ENCODE peak calls at places on chromosomes 3 and 15, in eight cellular contexts. Q is Peyer's patch, O is ovary, F is body of pancreas, G is adrenal gland, Y is transverse colon, K is heart left ventricle, A is uterus. H is an unnamed sample.

GRCh38 chr3:46613313-46614005 is 1.1 kb downstream of the FAM240A start:
- DNase-seq in Q (no peak), O (no peak), F (no peak), G (no peak), Y (no peak), K (no peak), A (no peak), H (no peak)

GRCh38 chr15:45729146-45729545 is 94.3 kb downstream of the SQOR start:
- DNase-seq in Q (no peak), O (no peak), F (no peak), G (no peak), Y (no peak), K (no peak), A (no peak), H (no peak)

GRCh38 chr15:69463182-69463756 is 10.7 kb downstream of the RPLP1 start:
- DNase-seq in Q (no peak), O (no peak), F (no peak), G (peak), Y (no peak), K (no peak), A (peak), H (no peak)

GRCh38 chr3:35183915-35184675 is 455.2 kb upstream of the ARPP21 start:
- DNase-seq in Q (no peak), O (no peak), F (no peak), G (no peak), Y (no peak), K (no peak), A (no peak), H (no peak)

GRCh38 chr3:42660898-42661297 is 7.4 kb downstream of the ZBTB47 start:
- DNase-seq in Q (no peak), O (no peak), F (no peak), G (peak), Y (no peak), K (no peak), A (no peak), H (no peak)

GRCh38 chr3:125022186-125022585 is 33.6 kb downstream of the HEG1 start:
- DNase-seq in Q (no peak), O (no peak), F (no peak), G (no peak), Y (no peak), K (no peak), A (no peak), H (no peak)

GRCh38 chr15:77867266-77868047 is 210.1 kb downstream of the TBC1D2B start:
- DNase-seq in Q (no peak), O (no peak), F (no peak), G (no peak), Y (no peak), K (no peak), A (peak), H (no peak)

GRCh38 chr3:187788984-187789857 is 44.0 kb upstream of the BCL6 start:
- DNase-seq in Q (no peak), O (no peak), F (no peak), G (no peak), Y (no peak), K (no peak), A (no peak), H (no peak)

GRCh38 chr3:55485208-55485791 is 1.8 kb downstream of the WNT5A start:
- DNase-seq in Q (no peak), O (peak), F (peak), G (peak), Y (peak), K (peak), A (peak), H (no peak)

GRCh38 chr3:74631771-74632170 is 17.3 kb upstream of the CNTN3 start:
- DNase-seq in Q (no peak), O (no peak), F (no peak), G (no peak), Y (no peak), K (no peak), A (no peak), H (no peak)

GRCh38 chr3:126766653-126767052 is 62.6 kb downstream of the CHCHD6 start:
- DNase-seq in Q (no peak), O (no peak), F (no peak), G (no peak), Y (no peak), K (no peak), A (no peak), H (no peak)

GRCh38 chr15:57570994-57571393 is 20.7 kb upstream of the MYZAP start:
- DNase-seq in Q (no peak), O (no peak), F (no peak), G (no peak), Y (no peak), K (no peak), A (no peak), H (no peak)

GRCh38 chr15:75811616-75812015 is 31.6 kb upstream of the UBE2Q2 start:
- DNase-seq in Q (no peak), O (no peak), F (no peak), G (no peak), Y (no peak), K (no peak), A (no peak), H (no peak)

GRCh38 chr3:14806641-14807263 is 12.0 kb upstream of the FGD5 start:
- DNase-seq in Q (no peak), O (no peak), F (no peak), G (no peak), Y (no peak), K (no peak), A (no peak), H (no peak)

GRCh38 chr3:112813723-112814171 is 32.9 kb downstream of the CD200R1L start:
- DNase-seq in Q (peak), O (no peak), F (no peak), G (no peak), Y (no peak), K (no peak), A (no peak), H (no peak)

GRCh38 chr3:147415337-147415736 is 6.2 kb downstream of the ZIC1 start:
- DNase-seq in Q (no peak), O (no peak), F (no peak), G (no peak), Y (no peak), K (no peak), A (no peak), H (no peak)

GRCh38 chr3:147413712-147414325 is 4.7 kb downstream of the ZIC1 start:
- DNase-seq in Q (no peak), O (no peak), F (no peak), G (no peak), Y (no peak), K (no peak), A (no peak), H (no peak)

GRCh38 chr3:147415819-147416218 is 6.7 kb downstream of the ZIC1 start:
- DNase-seq in Q (no peak), O (no peak), F (no peak), G (no peak), Y (no peak), K (no peak), A (no peak), H (no peak)

GRCh38 chr3:147412917-147413711 is 3.9 kb downstream of the ZIC1 start:
- DNase-seq in Q (no peak), O (no peak), F (no peak), G (no peak), Y (no peak), K (no peak), A (no peak), H (peak)

DNA sequence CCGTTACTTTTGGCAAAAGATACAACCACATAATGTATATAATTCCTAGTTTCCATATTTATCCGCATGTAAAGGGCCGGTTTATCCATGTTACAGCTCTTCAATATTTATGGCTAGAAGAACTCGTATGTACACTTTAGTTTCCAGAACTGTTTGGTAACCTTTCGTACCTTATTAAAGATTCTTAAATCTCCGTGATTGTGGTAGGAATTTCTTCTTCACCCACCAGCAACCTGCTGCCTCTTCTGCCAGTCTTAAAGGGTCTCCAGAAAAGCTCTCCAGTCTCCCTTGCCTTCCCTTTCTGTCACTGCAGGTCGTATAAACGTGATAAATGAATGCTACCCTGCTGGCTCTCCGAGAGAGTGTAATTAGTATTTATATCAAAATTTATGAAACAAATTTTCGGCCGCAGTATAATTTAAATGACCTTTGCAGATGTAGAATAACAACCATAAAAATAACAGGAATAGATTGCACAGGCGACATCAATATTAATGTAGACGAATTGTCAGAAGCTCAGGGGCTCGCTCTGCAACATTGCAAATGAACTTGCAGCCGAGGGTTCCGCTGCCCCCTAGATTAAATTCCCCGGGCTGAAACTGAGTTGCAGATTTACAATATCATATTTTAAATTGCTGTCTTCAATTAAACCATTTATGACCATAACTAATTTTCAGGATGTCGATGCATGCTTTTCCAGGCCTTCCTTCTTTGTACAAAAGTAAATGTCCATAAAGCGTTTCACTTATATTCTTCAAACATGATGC is 5.4 kb downstream of the ZIC1 start:
- DNase-seq in Q (no peak), O (no peak), F (no peak), G (no peak), Y (no peak), K (no peak), A (no peak), H (no peak)
- TF ChIP-seq CTCF in Q (no peak), O (no peak), F (no peak), G (no peak), Y (no peak), K (no peak), A (no peak), H (no peak)

GRCh38 chr3:149554826-149555225 is 80.3 kb downstream of the TM4SF4 start:
- DNase-seq in Q (no peak), O (no peak), F (no peak), G (no peak), Y (peak), K (no peak), A (no peak), H (no peak)
- TF ChIP-seq POLR2A in Q (no peak), O (no peak), F (no peak), G (no peak), Y (no peak), K (no peak), A (no peak), H (no peak)

GRCh38 chr15:66388057-66388363 is 1.3 kb downstream of the MAP2K1 start:
- DNase-seq in Q (no peak), O (no peak), F (no peak), G (no peak), Y (no peak), K (no peak), A (no peak), H (no peak)
- H3K4me3 ChIP-seq in Q (peak), O (peak), F (no peak), G (peak), Y (peak), K (peak), A (peak), H (no peak)

DNA sequence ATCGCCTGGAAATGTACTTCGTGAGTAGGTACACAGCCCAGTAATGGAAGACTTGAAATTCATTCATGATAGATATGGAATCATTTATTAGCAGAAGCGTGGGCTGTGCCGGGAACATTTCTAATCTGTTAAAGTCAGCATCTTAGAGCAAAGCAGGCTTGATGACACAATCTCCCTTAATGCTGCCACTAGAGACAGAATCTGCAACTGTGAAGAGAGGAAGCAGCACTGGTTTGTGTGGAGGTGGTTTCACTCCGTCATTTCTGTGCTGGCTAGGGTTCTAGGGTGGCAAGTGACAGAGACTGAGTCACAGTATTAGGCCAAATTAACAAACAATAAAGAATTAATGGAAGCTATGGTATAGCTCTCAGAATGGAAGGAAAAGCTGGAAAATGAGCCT is 225.1 kb upstream of the PROK2 start:
- DNase-seq in Q (no peak), O (no peak), F (no peak), G (no peak), Y (no peak), K (no peak), A (no peak), H (no peak)
- TF ChIP-seq CTCF in Q (no peak), O (no peak), F (no peak), G (no peak), Y (no peak), K (no peak), A (no peak), H (no peak)